ENCODE peak calls at places on chromosome 17, in nine cellular contexts. One of them, this sample, is unnamed.

GRCh38 chr17:5793899-5794298 is 209.6 kb upstream of the NLRP1 start:
- DNase-seq in GM20000: no peak
- DNase-seq in mammary epithelial cell: peak
- DNase-seq in A549: no peak
- DNase-seq in MCF 10A: peak
- DNase-seq in BE2C: no peak
- DNase-seq in heart right ventricle: no peak
- DNase-seq in lower lobe of right lung: no peak
- DNase-seq in nephron progenitor cell: no peak
- DNase-seq in this sample: no peak

GRCh38 chr17:1150863-1151685 is 28.7 kb downstream of the ABR start:
- DNase-seq in GM20000: no peak
- DNase-seq in BE2C: no peak
- DNase-seq in nephron progenitor cell: no peak
- DNase-seq in mammary epithelial cell: no peak
- DNase-seq in MCF 10A: no peak
- DNase-seq in lower lobe of right lung: no peak
- DNase-seq in heart right ventricle: no peak
- DNase-seq in A549: no peak
- DNase-seq in this sample: no peak

GRCh38 chr17:31425646-31426045 is 34.2 kb downstream of the RAB11FIP4 start:
- DNase-seq in MCF 10A: no peak
- DNase-seq in heart right ventricle: no peak
- DNase-seq in GM20000: no peak
- DNase-seq in BE2C: peak
- DNase-seq in A549: no peak
- DNase-seq in mammary epithelial cell: no peak
- DNase-seq in nephron progenitor cell: peak
- DNase-seq in lower lobe of right lung: no peak
- DNase-seq in this sample: no peak

GRCh38 chr17:39402890-39403605 is 1.6 kb upstream of the FBXL20 start:
- DNase-seq in MCF 10A: no peak
- DNase-seq in lower lobe of right lung: no peak
- DNase-seq in mammary epithelial cell: no peak
- DNase-seq in GM20000: no peak
- DNase-seq in A549: no peak
- DNase-seq in heart right ventricle: no peak
- DNase-seq in nephron progenitor cell: no peak
- DNase-seq in BE2C: no peak
- DNase-seq in this sample: no peak

GRCh38 chr17:71409712-71410111 is 711.1 kb upstream of the SOX9 start:
- DNase-seq in A549: no peak
- DNase-seq in mammary epithelial cell: peak
- DNase-seq in heart right ventricle: no peak
- DNase-seq in GM20000: no peak
- DNase-seq in BE2C: no peak
- DNase-seq in lower lobe of right lung: no peak
- DNase-seq in MCF 10A: peak
- DNase-seq in nephron progenitor cell: no peak
- DNase-seq in this sample: no peak

GRCh38 chr17:78828470-78829185 is 12.0 kb downstream of the USP36 start:
- DNase-seq in lower lobe of right lung: no peak
- DNase-seq in BE2C: peak
- DNase-seq in MCF 10A: peak
- DNase-seq in heart right ventricle: no peak
- DNase-seq in A549: peak
- DNase-seq in GM20000: no peak
- DNase-seq in mammary epithelial cell: peak
- DNase-seq in nephron progenitor cell: no peak
- DNase-seq in this sample: no peak

GRCh38 chr17:32471652-32472051 is 15.1 kb upstream of the CDK5R1 start:
- DNase-seq in mammary epithelial cell: no peak
- DNase-seq in nephron progenitor cell: no peak
- DNase-seq in MCF 10A: no peak
- DNase-seq in heart right ventricle: no peak
- DNase-seq in GM20000: no peak
- DNase-seq in lower lobe of right lung: no peak
- DNase-seq in BE2C: no peak
- DNase-seq in A549: no peak
- DNase-seq in this sample: no peak

GRCh38 chr17:4110152-4110551 is 32.7 kb downstream of the ZZEF1 start:
- DNase-seq in BE2C: no peak
- DNase-seq in mammary epithelial cell: peak
- DNase-seq in nephron progenitor cell: no peak
- DNase-seq in lower lobe of right lung: no peak
- DNase-seq in heart right ventricle: no peak
- DNase-seq in GM20000: no peak
- DNase-seq in MCF 10A: peak
- DNase-seq in A549: peak
- DNase-seq in this sample: no peak

GRCh38 chr17:76539631-76540271 is at the start of gene PRCD:
- DNase-seq in BE2C: no peak
- DNase-seq in MCF 10A: no peak
- DNase-seq in lower lobe of right lung: peak
- DNase-seq in mammary epithelial cell: no peak
- DNase-seq in heart right ventricle: no peak
- DNase-seq in GM20000: no peak
- DNase-seq in A549: peak
- DNase-seq in nephron progenitor cell: no peak
- DNase-seq in this sample: no peak

GRCh38 chr17:76542566-76542971 is 2.7 kb downstream of the PRCD start:
- DNase-seq in heart right ventricle: no peak
- DNase-seq in BE2C: no peak
- DNase-seq in A549: no peak
- DNase-seq in mammary epithelial cell: no peak
- DNase-seq in nephron progenitor cell: no peak
- DNase-seq in MCF 10A: no peak
- DNase-seq in GM20000: no peak
- DNase-seq in lower lobe of right lung: no peak
- DNase-seq in this sample: no peak

GRCh38 chr17:76541739-76542450 is 2.1 kb downstream of the PRCD start:
- DNase-seq in BE2C: no peak
- DNase-seq in MCF 10A: no peak
- DNase-seq in A549: no peak
- DNase-seq in heart right ventricle: no peak
- DNase-seq in lower lobe of right lung: no peak
- DNase-seq in GM20000: no peak
- DNase-seq in nephron progenitor cell: no peak
- DNase-seq in mammary epithelial cell: no peak
- DNase-seq in this sample: no peak

GRCh38 chr17:76538941-76539340 is 903 bp upstream of the PRCD start:
- DNase-seq in mammary epithelial cell: no peak
- DNase-seq in GM20000: no peak
- DNase-seq in MCF 10A: no peak
- DNase-seq in lower lobe of right lung: peak
- DNase-seq in A549: no peak
- DNase-seq in nephron progenitor cell: no peak
- DNase-seq in heart right ventricle: no peak
- DNase-seq in BE2C: no peak
- DNase-seq in this sample: no peak

DNA sequence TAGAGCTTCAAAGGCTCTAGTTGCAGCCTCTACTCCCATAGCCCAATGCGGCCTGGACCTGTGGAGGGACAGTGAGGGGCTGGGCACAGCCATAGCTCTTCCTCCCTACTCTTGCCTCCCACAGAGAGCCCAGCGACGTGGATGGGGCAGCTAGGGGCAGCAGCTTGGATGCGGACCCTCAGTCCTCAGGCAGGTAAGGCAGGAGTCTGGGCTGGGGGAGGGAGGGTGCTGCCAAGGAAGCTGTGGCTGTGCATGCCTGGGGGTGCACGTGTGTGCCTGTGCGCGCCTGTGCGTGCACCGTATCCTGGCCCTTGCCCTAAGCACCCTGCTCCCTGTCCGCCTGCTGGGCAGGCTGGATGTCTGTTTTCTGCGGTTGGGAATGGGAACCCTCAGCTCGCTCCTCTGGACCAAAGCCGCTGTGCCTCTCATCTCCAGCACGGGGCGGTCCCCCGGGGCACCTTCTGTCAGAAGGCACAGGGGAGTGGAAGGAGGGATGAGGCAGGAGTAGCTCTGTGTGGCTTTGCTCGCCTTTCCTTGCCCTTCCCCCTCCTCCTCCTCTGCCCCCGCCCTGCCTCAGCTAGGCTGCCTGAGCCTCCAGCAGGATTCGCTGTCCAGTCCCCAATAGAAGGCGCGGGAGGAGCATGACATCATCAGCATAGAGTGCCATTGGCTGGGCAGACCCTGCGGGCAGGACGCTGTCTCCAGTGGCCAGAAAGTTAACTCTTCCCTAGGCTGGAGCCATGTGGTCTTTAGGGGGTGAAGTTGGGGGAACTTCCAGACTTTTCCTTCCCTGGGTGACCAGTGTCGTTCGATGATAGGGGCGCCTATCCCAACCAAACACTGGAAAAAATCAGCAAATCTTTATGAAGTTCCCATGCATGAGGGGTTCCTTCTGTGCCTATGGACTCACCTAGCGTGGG is 797 bp downstream of the PRCD start:
- DNase-seq in nephron progenitor cell: peak
- DNase-seq in heart right ventricle: peak
- DNase-seq in BE2C: peak
- DNase-seq in lower lobe of right lung: peak
- DNase-seq in mammary epithelial cell: peak
- DNase-seq in GM20000: peak
- DNase-seq in MCF 10A: peak
- DNase-seq in A549: peak
- DNase-seq in this sample: peak
- TF ChIP-seq CTCF in nephron progenitor cell: peak
- TF ChIP-seq CTCF in heart right ventricle: peak
- TF ChIP-seq CTCF in BE2C: no peak
- TF ChIP-seq CTCF in lower lobe of right lung: peak
- TF ChIP-seq CTCF in mammary epithelial cell: no peak
- TF ChIP-seq CTCF in GM20000: no peak
- TF ChIP-seq CTCF in MCF 10A: peak
- TF ChIP-seq CTCF in A549: no peak
- TF ChIP-seq CTCF in this sample: no peak

GRCh38 chr17:51913491-51913890 is 245.0 kb downstream of the CA10 start:
- DNase-seq in GM20000: no peak
- DNase-seq in A549: no peak
- DNase-seq in mammary epithelial cell: no peak
- DNase-seq in lower lobe of right lung: no peak
- DNase-seq in MCF 10A: no peak
- DNase-seq in nephron progenitor cell: no peak
- DNase-seq in heart right ventricle: no peak
- DNase-seq in BE2C: no peak
- DNase-seq in this sample: no peak
- TF ChIP-seq CTCF in GM20000: no peak
- TF ChIP-seq CTCF in A549: no peak
- TF ChIP-seq CTCF in mammary epithelial cell: no peak
- TF ChIP-seq CTCF in lower lobe of right lung: no peak
- TF ChIP-seq CTCF in MCF 10A: no peak
- TF ChIP-seq CTCF in nephron progenitor cell: no peak
- TF ChIP-seq CTCF in heart right ventricle: no peak
- TF ChIP-seq CTCF in BE2C: no peak
- TF ChIP-seq CTCF in this sample: no peak

DNA sequence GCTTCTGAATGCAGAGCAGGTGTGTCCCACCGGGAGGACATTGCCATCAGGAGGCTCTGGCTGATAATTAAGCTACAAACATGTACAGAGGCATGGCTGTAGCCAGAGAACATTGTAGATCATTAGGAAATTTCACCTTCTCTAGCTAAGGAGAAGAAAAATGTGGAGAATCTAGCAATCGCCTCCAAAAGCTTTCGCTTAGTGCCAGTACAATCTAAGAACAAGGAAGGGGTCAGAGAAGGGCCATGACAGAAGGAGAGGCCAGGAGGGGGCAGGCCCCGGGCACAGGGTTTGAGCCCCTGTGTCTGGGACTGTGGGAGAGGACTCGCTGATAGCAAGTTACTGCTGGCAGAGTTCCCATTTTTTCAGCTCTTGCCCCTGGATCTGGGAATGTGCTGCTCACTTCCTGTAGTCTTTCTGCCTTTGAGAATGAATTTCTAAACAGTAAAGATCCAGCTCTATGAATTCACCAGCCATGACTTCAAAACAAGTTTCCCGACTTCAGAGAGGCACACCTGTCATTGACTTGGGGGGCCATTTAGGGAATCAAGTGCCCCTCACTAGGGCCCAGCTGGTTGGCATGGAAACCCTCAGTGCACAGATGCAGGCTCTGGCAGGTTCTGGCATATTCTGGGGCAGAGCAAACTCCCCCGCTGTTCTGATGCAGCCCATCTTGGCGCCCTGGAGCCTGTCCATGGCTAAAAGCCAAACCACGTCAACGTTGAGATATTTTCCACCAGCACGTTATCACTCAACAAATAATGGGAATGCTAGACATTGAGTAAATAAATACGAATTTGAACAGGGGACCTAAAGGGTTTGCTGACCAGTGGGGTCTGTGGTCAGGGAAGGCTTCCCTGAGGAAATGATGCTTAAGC is 59.5 kb upstream of the CACNG4 start:
- DNase-seq in MCF 10A: peak
- DNase-seq in BE2C: peak
- DNase-seq in heart right ventricle: peak
- DNase-seq in nephron progenitor cell: no peak
- DNase-seq in A549: peak
- DNase-seq in GM20000: no peak
- DNase-seq in mammary epithelial cell: peak
- DNase-seq in lower lobe of right lung: no peak
- DNase-seq in this sample: no peak
- TF ChIP-seq CTCF in MCF 10A: no peak
- TF ChIP-seq CTCF in BE2C: peak
- TF ChIP-seq CTCF in heart right ventricle: no peak
- TF ChIP-seq CTCF in nephron progenitor cell: no peak
- TF ChIP-seq CTCF in A549: no peak
- TF ChIP-seq CTCF in GM20000: no peak
- TF ChIP-seq CTCF in mammary epithelial cell: no peak
- TF ChIP-seq CTCF in lower lobe of right lung: no peak
- TF ChIP-seq CTCF in this sample: no peak

GRCh38 chr17:81387235-81388060 is 7.8 kb upstream of the BAHCC1 start:
- DNase-seq in nephron progenitor cell: peak
- DNase-seq in MCF 10A: peak
- DNase-seq in heart right ventricle: peak
- DNase-seq in mammary epithelial cell: no peak
- DNase-seq in BE2C: no peak
- DNase-seq in lower lobe of right lung: peak
- DNase-seq in A549: peak
- DNase-seq in GM20000: peak
- DNase-seq in this sample: peak

GRCh38 chr17:81385320-81386111 is 9.7 kb upstream of the BAHCC1 start:
- DNase-seq in mammary epithelial cell: no peak
- DNase-seq in A549: no peak
- DNase-seq in heart right ventricle: no peak
- DNase-seq in MCF 10A: no peak
- DNase-seq in nephron progenitor cell: no peak
- DNase-seq in lower lobe of right lung: no peak
- DNase-seq in BE2C: no peak
- DNase-seq in GM20000: no peak
- DNase-seq in this sample: no peak

GRCh38 chr17:81388091-81388611 is 7.1 kb upstream of the BAHCC1 start:
- DNase-seq in lower lobe of right lung: no peak
- DNase-seq in A549: no peak
- DNase-seq in BE2C: no peak
- DNase-seq in nephron progenitor cell: no peak
- DNase-seq in heart right ventricle: no peak
- DNase-seq in MCF 10A: no peak
- DNase-seq in mammary epithelial cell: no peak
- DNase-seq in GM20000: no peak
- DNase-seq in this sample: no peak

GRCh38 chr17:81386141-81386645 is 9.1 kb upstream of the BAHCC1 start:
- DNase-seq in GM20000: no peak
- DNase-seq in BE2C: no peak
- DNase-seq in heart right ventricle: no peak
- DNase-seq in lower lobe of right lung: no peak
- DNase-seq in A549: no peak
- DNase-seq in mammary epithelial cell: no peak
- DNase-seq in nephron progenitor cell: no peak
- DNase-seq in MCF 10A: no peak
- DNase-seq in this sample: no peak

GRCh38 chr17:81386646-81387234 is 8.5 kb upstream of the BAHCC1 start:
- DNase-seq in BE2C: no peak
- DNase-seq in A549: no peak
- DNase-seq in lower lobe of right lung: peak
- DNase-seq in mammary epithelial cell: no peak
- DNase-seq in MCF 10A: no peak
- DNase-seq in GM20000: no peak
- DNase-seq in heart right ventricle: no peak
- DNase-seq in nephron progenitor cell: peak
- DNase-seq in this sample: no peak
- TF ChIP-seq CTCF in BE2C: no peak
- TF ChIP-seq CTCF in A549: no peak
- TF ChIP-seq CTCF in lower lobe of right lung: no peak
- TF ChIP-seq CTCF in mammary epithelial cell: no peak
- TF ChIP-seq CTCF in MCF 10A: no peak
- TF ChIP-seq CTCF in GM20000: no peak
- TF ChIP-seq CTCF in heart right ventricle: no peak
- TF ChIP-seq CTCF in nephron progenitor cell: no peak
- TF ChIP-seq CTCF in this sample: no peak